ENCODE peak calls at places on chromosomes 13 and 19, in five cellular contexts. K, Z, Y, J and N are unnamed samples.
A peak's percentile ranks its signal among the peaks of the same experiment; 100 is the strongest.

GRCh38 chr13:21538753-21539152 is 65.2 kb downstream of the MICU2 start:
- DNase-seq in K (no peak), Z (no peak), Y (no peak), J (no peak), N (no peak)

GRCh38 chr19:13629687-13630357 is 123.5 kb upstream of the CACNA1A start:
- DNase-seq in K (no peak), Z (no peak), Y (no peak), J (no peak), N (no peak)

GRCh38 chr19:12092065-12092867 is 27.7 kb downstream of the ZNF844 start:
- DNase-seq in K (peak; percentile 72), Z (peak; percentile 16), Y (peak; percentile 93), J (peak; percentile 90), N (peak; percentile 86)

GRCh38 chr13:20673711-20674110 is 29.8 kb upstream of the IL17D start:
- DNase-seq in K (no peak), Z (no peak), Y (no peak), J (no peak), N (no peak)

GRCh38 chr13:106570354-106570822 is 2.5 kb upstream of the ARGLU1 start:
- DNase-seq in K (no peak), Z (no peak), Y (peak; percentile 69), J (peak; percentile 59), N (no peak)

GRCh38 chr13:50587122-50587521 is 256.4 kb downstream of the DLEU7 start:
- DNase-seq in K (no peak), Z (no peak), Y (no peak), J (no peak), N (no peak)

GRCh38 chr13:38697628-38698333 is 10.9 kb downstream of the FREM2 start:
- DNase-seq in K (no peak), Z (no peak), Y (no peak), J (no peak), N (no peak)

GRCh38 chr13:46086985-46087384 is 17.8 kb downstream of the CPB2 start:
- DNase-seq in K (no peak), Z (no peak), Y (no peak), J (no peak), N (no peak)

GRCh38 chr19:23318143-23318542 is 67.9 kb upstream of the ZNF724 start:
- DNase-seq in K (no peak), Z (no peak), Y (no peak), J (no peak), N (no peak)

GRCh38 chr19:43674630-43674982 is 4.6 kb upstream of the PLAUR start:
- DNase-seq in K (no peak), Z (no peak), Y (no peak), J (no peak), N (no peak)

GRCh38 chr13:95781016-95781415 is 104.1 kb downstream of the DNAJC3 start:
- DNase-seq in K (no peak), Z (no peak), Y (no peak), J (no peak), N (no peak)

GRCh38 chr13:95783747-95784146 is 106.8 kb downstream of the DNAJC3 start:
- DNase-seq in K (no peak), Z (no peak), Y (no peak), J (no peak), N (no peak)

GRCh38 chr13:95787356-95788099 is 110.6 kb downstream of the DNAJC3 start:
- DNase-seq in K (no peak), Z (no peak), Y (no peak), J (no peak), N (no peak)

GRCh38 chr13:95784891-95785290 is 108.0 kb downstream of the DNAJC3 start:
- DNase-seq in K (no peak), Z (no peak), Y (no peak), J (no peak), N (no peak)

GRCh38 chr13:95784161-95784880 is 107.4 kb downstream of the DNAJC3 start:
- DNase-seq in K (peak; percentile 9), Z (no peak), Y (no peak), J (no peak), N (no peak)
- TF ChIP-seq TAF1 in K (no peak), Z (no peak), Y (no peak), J (no peak), N (no peak)

GRCh38 chr19:35211545-35212230 is 16.9 kb downstream of the FAM187B start:
- DNase-seq in K (peak; percentile 13), Z (no peak), Y (no peak), J (no peak), N (no peak)
- TF ChIP-seq POLR2A in K (no peak), Z (no peak), Y (no peak), J (no peak), N (no peak)

GRCh38 chr13:37602743-37603381 is 4.3 kb upstream of the POSTN start:
- DNase-seq in K (peak; percentile 5), Z (no peak), Y (no peak), J (no peak), N (no peak)
- TF ChIP-seq TAF1 in K (no peak), Z (no peak), Y (no peak), J (no peak), N (no peak)

GRCh38 chr19:4730740-4731171 is 7.1 kb upstream of the DPP9 start:
- DNase-seq in K (no peak), Z (no peak), Y (peak; percentile 92), J (peak; percentile 68), N (no peak)
- TF ChIP-seq POLR2A in K (no peak), Z (no peak), Y (no peak), J (no peak), N (no peak)